ENCODE peak calls at places on chromosomes 5 and 9, in five cellular contexts. Y is HCT116, W is stomach, U is endothelial cell of umbilical vein, Q is breast epithelium. E is an unnamed sample. For H3K27me3 and H3K4me1, the result is how much of the 10 kb centered on the place peaks cover.

GRCh38 chr9:137181680-137182079 is 6.7 kb downstream of the ANAPC2 start:
- DNase-seq in Q (no peak), U (no peak), W (no peak), Y (no peak), E (no peak)

GRCh38 chr5:1709186-1709803 is 90.3 kb downstream of the MRPL36 start:
- DNase-seq in W (no peak), Q (no peak), Y (no peak), U (no peak), E (no peak)

GRCh38 chr9:69391487-69391886 is 66.5 kb downstream of the ENTREP1 start:
- DNase-seq in U (no peak), Y (no peak), Q (no peak), W (no peak), E (no peak)

GRCh38 chr9:100602302-100602930 is 24.5 kb downstream of the CAVIN4 start:
- DNase-seq in Q (no peak), W (no peak), Y (peak), U (peak), E (no peak)

GRCh38 chr9:37229455-37229854 is 109.1 kb downstream of the ZCCHC7 start:
- DNase-seq in U (no peak), Y (no peak), Q (no peak), W (no peak), E (no peak)

GRCh38 chr9:15354713-15355112 is 47.7 kb upstream of the TTC39B start:
- DNase-seq in Q (no peak), U (no peak), W (no peak), Y (no peak), E (no peak)

GRCh38 chr9:113511856-113512761 is 48.6 kb downstream of the RGS3 start:
- DNase-seq in Q (no peak), W (no peak), Y (no peak), U (no peak), E (no peak)

GRCh38 chr9:34139477-34140146 is 13.1 kb upstream of the DCAF12 start:
- DNase-seq in Y (peak), U (peak), W (peak), Q (no peak), E (no peak)

GRCh38 chr9:78788101-78788500 is 491.2 kb downstream of the PSAT1 start:
- DNase-seq in W (no peak), U (peak), Y (no peak), Q (no peak), E (no peak)

GRCh38 chr5:127699416-127699815 is 3.8 kb upstream of the CCDC192 start:
- DNase-seq in W (no peak), Y (no peak), Q (no peak), U (no peak), E (no peak)

GRCh38 chr5:139709587-139710369 is 61.6 kb downstream of the CXXC5 start:
- DNase-seq in U (no peak), W (no peak), Q (no peak), Y (no peak), E (no peak)

GRCh38 chr9:19104528-19105282 is 2.0 kb upstream of the HAUS6 start:
- DNase-seq in W (no peak), U (no peak), Y (no peak), Q (no peak), E (no peak)

GRCh38 chr5:79070002-79070567 is 518 bp downstream of the BHMT2 start:
- DNase-seq in U (peak), Y (no peak), Q (no peak), W (no peak), E (no peak)

GRCh38 chr5:68110894-68111293 is 104.7 kb upstream of the PIK3R1 start:
- DNase-seq in Y (no peak), U (no peak), Q (no peak), W (no peak), E (no peak)

GRCh38 chr9:34986541-34987047 is 3.0 kb upstream of the DNAJB5 start:
- DNase-seq in Q (no peak), Y (no peak), W (no peak), U (peak), E (no peak)

GRCh38 chr9:15280647-15281046 is 26.4 kb downstream of the TTC39B start:
- DNase-seq in Q (no peak), W (no peak), U (no peak), Y (no peak), E (no peak)

GRCh38 chr5:177484902-177485549 is 11.6 kb upstream of the DBN1 start:
- DNase-seq in U (no peak), Y (no peak), Q (no peak), W (no peak), E (no peak)

GRCh38 chr5:177483042-177483441 is 9.6 kb upstream of the DBN1 start:
- DNase-seq in W (no peak), Q (no peak), Y (no peak), U (no peak), E (no peak)

GRCh38 chr5:177483994-177484901 is 10.8 kb upstream of the DBN1 start:
- DNase-seq in Y (no peak), Q (no peak), U (no peak), W (no peak), E (no peak)

GRCh38 chr5:177479774-177480173 is 6.3 kb upstream of the DBN1 start:
- DNase-seq in U (no peak), Q (no peak), Y (no peak), W (no peak), E (no peak)

GRCh38 chr5:177482359-177482795 is 8.9 kb upstream of the DBN1 start:
- DNase-seq in Y (no peak), W (no peak), Q (no peak), U (no peak), E (no peak)
- TF ChIP-seq POLR2AphosphoS5 in Y (peak), W (no peak), Q (no peak), U (peak), E (no peak)

GRCh38 chr5:90746119-90746518 is 187.5 kb downstream of the ADGRV1 start:
- DNase-seq in Y (no peak), W (no peak), Q (no peak), U (no peak), E (no peak)

GRCh38 chr5:90747175-90747574 is 188.6 kb downstream of the ADGRV1 start:
- DNase-seq in Y (peak), Q (no peak), W (no peak), U (no peak), E (no peak)

DNA sequence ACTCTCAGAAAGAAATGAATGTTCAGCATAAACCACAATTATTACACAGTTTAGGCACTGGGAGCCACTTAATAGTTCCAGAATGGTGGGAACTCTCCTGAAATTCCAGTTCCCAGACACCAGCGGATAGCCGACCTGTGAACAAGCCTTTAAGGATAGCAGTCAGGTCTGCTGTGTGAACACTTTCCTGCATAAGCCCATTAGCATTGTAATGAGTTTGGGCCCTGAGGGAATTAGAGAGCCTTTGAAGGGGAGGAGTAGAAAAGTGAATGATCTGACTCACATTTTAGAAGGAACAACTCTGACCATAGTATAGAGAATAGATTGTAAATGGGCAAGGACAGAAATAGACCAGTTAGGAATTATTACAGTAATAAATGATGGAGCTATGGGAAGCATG is 189.1 kb downstream of the ADGRV1 start:
- DNase-seq in U (no peak), Y (no peak), W (no peak), Q (no peak), E (no peak)
- H3K27me3 ChIP-seq in U (under half), Y (under half), W (under half), Q (under half), E (under half)

GRCh38 chr9:105254226-105254625 is 9.8 kb downstream of the SLC44A1 start:
- DNase-seq in Q (no peak), W (peak), U (no peak), Y (no peak), E (no peak)
- H3K4me1 ChIP-seq in Q (under half), W (half or more), U (under half), Y (under half), E (under half)

GRCh38 chr5:136192015-136192525 is 892 bp downstream of the SMIM32 start:
- DNase-seq in W (no peak), U (no peak), Q (no peak), Y (no peak), E (no peak)

GRCh38 chr5:136193396-136193935 is 504 bp upstream of the SMIM32 start:
- DNase-seq in Y (no peak), Q (no peak), U (no peak), W (no peak), E (no peak)

GRCh38 chr5:136190904-136191303 is 2.1 kb downstream of the SMIM32 start:
- DNase-seq in W (no peak), Q (no peak), Y (no peak), U (no peak), E (no peak)

GRCh38 chr5:136192526-136193395 is at the start of gene SMIM32:
- DNase-seq in Q (no peak), U (peak), W (no peak), Y (no peak), E (no peak)

GRCh38 chr5:136191304-136192014 is 1.5 kb downstream of the SMIM32 start:
- DNase-seq in Y (no peak), W (no peak), U (peak), Q (no peak), E (no peak)
- TF ChIP-seq POLR2AphosphoS5 in Y (no peak), W (no peak), U (no peak), Q (no peak), E (no peak)

E was measured in suprapubic skin.